ENCODE peak calls at places on chromosomes 1 and 21, in four cellular contexts. H is mucosa of descending colon, O is pancreas, F is PC-3. P is an unnamed sample.

GRCh38 chr1:55694297-55694696 is 479.1 kb upstream of the USP24 start:
- ATAC-seq in H (no peak), O (peak; percentile 94), F (no peak), P (no peak)

GRCh38 chr1:42943166-42943565 is 15.5 kb downstream of the SLC2A1 start:
- ATAC-seq in H (peak; percentile 74), O (peak; percentile 84), F (peak; percentile 53), P (peak; percentile 34)

GRCh38 chr1:8330271-8331125 is 12.6 kb downstream of the SLC45A1 start:
- ATAC-seq in H (no peak), O (no peak), F (no peak), P (no peak)

GRCh38 chr1:38293530-38293929 is 246.9 kb upstream of the POU3F1 start:
- ATAC-seq in H (no peak), O (no peak), F (no peak), P (no peak)

GRCh38 chr1:85330206-85330605 is 53.8 kb upstream of the BCL10 start:
- ATAC-seq in H (peak; percentile 49), O (peak; percentile 33), F (peak; percentile 32), P (peak; percentile 76)

GRCh38 chr1:42941640-42942330 is 16.9 kb downstream of the SLC2A1 start:
- ATAC-seq in H (peak; percentile 60), O (peak; percentile 42), F (peak; percentile 36), P (peak; percentile 64)

GRCh38 chr1:63867429-63868176 is 93.8 kb downstream of the ROR1 start:
- ATAC-seq in H (no peak), O (no peak), F (peak; percentile 7), P (no peak)

GRCh38 chr21:35172231-35172630 is 123.1 kb upstream of the RUNX1 start:
- ATAC-seq in H (peak; percentile 50), O (no peak), F (no peak), P (no peak)

GRCh38 chr21:42660118-42660470 is 6.7 kb downstream of the PDE9A start:
- ATAC-seq in H (no peak), O (no peak), F (no peak), P (no peak)

GRCh38 chr1:119816407-119816806 is 5.1 kb upstream of the REG4 start:
- ATAC-seq in H (peak; percentile 97), O (no peak), F (peak; percentile 61), P (no peak)

GRCh38 chr21:37407719-37408455 is 41.3 kb downstream of the DYRK1A start:
- ATAC-seq in H (no peak), O (peak; percentile 26), F (no peak), P (no peak)

GRCh38 chr1:10553124-10553523 is 78.4 kb downstream of the PEX14 start:
- ATAC-seq in H (no peak), O (no peak), F (no peak), P (no peak)

GRCh38 chr1:158324375-158324774 is 7.0 kb downstream of the CD1B start:
- ATAC-seq in H (no peak), O (no peak), F (no peak), P (no peak)

GRCh38 chr1:170617595-170618215 is 46.2 kb upstream of the PRRX1 start:
- ATAC-seq in H (no peak), O (no peak), F (no peak), P (no peak)

GRCh38 chr21:34992180-34992579 is 56.9 kb downstream of the RUNX1 start:
- ATAC-seq in H (no peak), O (no peak), F (no peak), P (no peak)

GRCh38 chr1:226277897-226278296 is 31.1 kb downstream of the LIN9 start:
- ATAC-seq in H (no peak), O (no peak), F (no peak), P (no peak)

GRCh38 chr21:32448803-32449594 is 36.5 kb downstream of the EVA1C start:
- ATAC-seq in H (no peak), O (no peak), F (no peak), P (no peak)

GRCh38 chr1:54253480-54253879 is 53.5 kb downstream of the MRPL37 start:
- ATAC-seq in H (no peak), O (peak; percentile 15), F (peak; percentile 90), P (peak; percentile 47)

GRCh38 chr1:173570370-173571030 is 32.4 kb downstream of the SLC9C2 start:
- ATAC-seq in H (no peak), O (no peak), F (no peak), P (no peak)

GRCh38 chr1:159922499-159923202 is 2.7 kb downstream of the TAGLN2 start:
- ATAC-seq in H (peak; percentile 12), O (no peak), F (no peak), P (peak; percentile 11)

GRCh38 chr1:35215346-35215745 is 22.4 kb upstream of the SFPQ start:
- ATAC-seq in H (no peak), O (no peak), F (no peak), P (peak; percentile 81)

GRCh38 chr1:53334781-53335180 is 6.9 kb upstream of the LRP8 start:
- ATAC-seq in H (no peak), O (no peak), F (no peak), P (no peak)

GRCh38 chr1:230707732-230708630 is 5.9 kb downstream of the AGT start:
- ATAC-seq in H (no peak), O (no peak), F (no peak), P (no peak)

GRCh38 chr1:118928739-118929554 is 59.2 kb downstream of the TBX15 start:
- ATAC-seq in H (no peak), O (no peak), F (no peak), P (no peak)

GRCh38 chr1:34597877-34598514 is 156.9 kb upstream of the GJB5 start:
- ATAC-seq in H (peak; percentile 82), O (peak; percentile 97), F (peak; percentile 81), P (no peak)

GRCh38 chr21:35476616-35477395 is 427.7 kb upstream of the RUNX1 start:
- ATAC-seq in H (no peak), O (no peak), F (no peak), P (no peak)

GRCh38 chr21:35201799-35202198 is 152.7 kb upstream of the RUNX1 start:
- ATAC-seq in H (no peak), O (no peak), F (no peak), P (no peak)

GRCh38 chr21:28758883-28759242 is 233.8 kb downstream of the LTN1 start:
- ATAC-seq in H (no peak), O (no peak), F (no peak), P (no peak)

GRCh38 chr1:156124557-156125483 is 10.3 kb downstream of the LMNA start:
- ATAC-seq in H (peak; percentile 62), O (no peak), F (no peak), P (no peak)

GRCh38 chr1:173268786-173269277 is 61.7 kb upstream of the TNFSF4 start:
- ATAC-seq in H (no peak), O (no peak), F (no peak), P (no peak)

GRCh38 chr1:203628185-203628996 is 1.8 kb downstream of the ATP2B4 start:
- ATAC-seq in H (peak; percentile 1), O (peak; percentile 1), F (peak; percentile 0), P (peak; percentile 10)

GRCh38 chr1:170929835-170930554 is 5.3 kb upstream of the MROH9 start:
- ATAC-seq in H (peak; percentile 87), O (peak; percentile 93), F (peak; percentile 98), P (peak; percentile 92)

GRCh38 chr1:184965889-184966860 is 8.1 kb downstream of the NIBAN1 start:
- ATAC-seq in H (no peak), O (peak; percentile 24), F (no peak), P (no peak)

GRCh38 chr1:202270871-202271326 is 70.8 kb downstream of the UBE2T start:
- ATAC-seq in H (no peak), O (no peak), F (no peak), P (no peak)

GRCh38 chr1:93317207-93317606 is 28.5 kb upstream of the DR1 start:
- ATAC-seq in H (peak; percentile 7), O (peak; percentile 74), F (no peak), P (peak; percentile 50)

GRCh38 chr21:19878133-19878532 is 1120.1 kb upstream of the NCAM2 start:
- ATAC-seq in H (no peak), O (no peak), F (no peak), P (no peak)

GRCh38 chr1:5164155-5164554 is 509.7 kb downstream of the AJAP1 start:
- ATAC-seq in H (no peak), O (no peak), F (no peak), P (no peak)

DNA sequence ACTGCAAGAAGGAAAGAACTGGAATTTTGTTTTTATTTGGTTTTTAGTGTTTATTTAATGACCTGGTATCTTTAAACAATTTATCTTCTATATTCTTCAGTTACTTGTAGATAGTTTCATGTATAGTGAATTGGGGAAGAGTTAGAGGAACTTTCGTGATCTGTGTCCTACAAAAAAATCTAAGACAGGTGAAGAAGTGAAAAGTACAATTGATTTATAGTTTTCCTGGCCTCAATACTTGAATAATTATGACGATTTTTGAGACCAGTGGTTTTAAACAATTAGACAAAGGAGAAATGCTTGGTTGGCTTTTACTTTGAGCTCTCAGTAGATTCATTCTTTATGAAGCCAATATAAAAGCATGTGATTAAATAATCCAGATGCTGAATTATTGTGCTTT is 7.5 kb downstream of the MIER1 start:
- ATAC-seq in H (no peak), O (no peak), F (no peak), P (no peak)
- H3K4me1 ChIP-seq in H (peaks cover 46% of the 10 kb centered on the region), O (peaks cover 15% of the 10 kb centered on the region), F (peaks cover 32% of the 10 kb centered on the region), P (peaks cover 18% of the 10 kb centered on the region)

GRCh38 chr21:38992737-38993136 is 187.0 kb downstream of the ETS2 start:
- ATAC-seq in H (no peak), O (peak; percentile 34), F (no peak), P (no peak)

GRCh38 chr21:38989097-38989744 is 183.5 kb downstream of the ETS2 start:
- ATAC-seq in H (no peak), O (no peak), F (peak; percentile 2), P (no peak)

GRCh38 chr21:38988211-38989096 is 182.7 kb downstream of the ETS2 start:
- ATAC-seq in H (no peak), O (no peak), F (no peak), P (no peak)

GRCh38 chr21:38989745-38990423 is 184.2 kb downstream of the ETS2 start:
- ATAC-seq in H (peak; percentile 29), O (peak; percentile 66), F (peak; percentile 76), P (no peak)

DNA sequence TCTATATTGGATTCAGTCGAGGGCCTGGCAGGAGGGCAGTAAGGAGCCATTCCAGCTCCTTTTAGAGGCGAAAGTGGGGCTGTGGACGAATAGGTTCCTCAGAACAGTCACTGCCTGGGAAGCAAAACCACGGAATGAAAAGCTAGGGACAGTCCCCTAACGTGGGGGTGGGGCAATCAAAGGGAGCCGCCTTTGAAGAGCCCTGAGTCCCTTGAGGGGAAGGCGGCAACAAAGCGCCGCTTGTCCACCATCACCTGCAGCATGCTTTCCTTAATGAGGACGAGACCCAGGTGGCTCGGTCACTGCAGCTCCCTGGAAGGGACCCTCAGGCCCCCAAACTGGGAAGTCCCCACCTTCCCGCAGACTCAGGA is 184.7 kb downstream of the ETS2 start:
- ATAC-seq in H (peak; percentile 50), O (peak; percentile 9), F (no peak), P (no peak)
- H3K4me1 ChIP-seq in H (peaks cover 17% of the 10 kb centered on the region), O (no peaks in the 10 kb centered on the region), F (peaks cover 27% of the 10 kb centered on the region), P (peaks cover 40% of the 10 kb centered on the region)

GRCh38 chr1:46345281-46345680 is 4.7 kb downstream of the NSUN4 start:
- ATAC-seq in H (no peak), O (no peak), F (no peak), P (no peak)
- H3K4me1 ChIP-seq in H (peaks cover 10% of the 10 kb centered on the region), O (no peaks in the 10 kb centered on the region), F (peaks cover 16% of the 10 kb centered on the region), P (no peaks in the 10 kb centered on the region)

DNA sequence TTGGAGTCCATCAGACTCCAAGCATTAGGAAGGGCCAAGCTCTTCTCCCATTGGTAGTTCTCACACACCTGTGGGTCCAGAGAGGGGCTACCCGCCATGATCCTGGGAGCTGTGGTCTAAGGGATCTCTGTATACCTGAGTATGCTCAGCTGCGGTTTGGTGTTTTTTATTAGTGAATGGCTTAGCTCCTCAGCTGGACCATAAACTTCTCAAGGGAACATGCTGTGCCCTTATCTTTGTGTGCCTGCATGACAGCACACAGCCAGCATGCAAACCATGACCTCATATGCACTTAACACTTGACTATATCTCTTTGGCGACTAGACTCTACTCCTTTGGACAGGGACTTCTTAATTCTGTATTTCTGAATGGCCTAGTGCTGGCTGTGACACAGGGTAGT is 94.5 kb downstream of the CD58 start:
- ATAC-seq in H (peak; percentile 73), O (peak; percentile 56), F (no peak), P (no peak)
- H3K4me1 ChIP-seq in H (peaks cover 56% of the 10 kb centered on the region), O (peaks cover 39% of the 10 kb centered on the region), F (no peaks in the 10 kb centered on the region), P (no peaks in the 10 kb centered on the region)

P was measured in gastroesophageal sphincter.